ENCODE peak calls at places on chromosomes 13 and 19, in eight cellular contexts. One of them, this sample, is unnamed.

GRCh38 chr13:81686877-81687276 is 1346.0 kb upstream of the SPRY2 start:
- DNase-seq in RWPE1: no peak
- DNase-seq in DND-41: no peak
- DNase-seq in A549: no peak
- DNase-seq in adrenal gland: peak; percentile 46
- DNase-seq in GM12865: no peak
- DNase-seq in mucosa of descending colon: no peak
- DNase-seq in ascending aorta: no peak
- DNase-seq in this sample: no peak

GRCh38 chr13:66805657-66806056 is 424.5 kb downstream of the PCDH9 start:
- DNase-seq in DND-41: no peak
- DNase-seq in adrenal gland: peak; percentile 31
- DNase-seq in RWPE1: no peak
- DNase-seq in GM12865: no peak
- DNase-seq in ascending aorta: no peak
- DNase-seq in mucosa of descending colon: no peak
- DNase-seq in A549: peak; percentile 21
- DNase-seq in this sample: no peak

GRCh38 chr13:44142540-44142867 is 231.1 kb upstream of the SERP2 start:
- DNase-seq in adrenal gland: no peak
- DNase-seq in A549: no peak
- DNase-seq in mucosa of descending colon: no peak
- DNase-seq in DND-41: no peak
- DNase-seq in RWPE1: no peak
- DNase-seq in ascending aorta: no peak
- DNase-seq in GM12865: no peak
- DNase-seq in this sample: no peak

GRCh38 chr19:12195501-12195860 is 32.6 kb downstream of the ZNF136 start:
- DNase-seq in mucosa of descending colon: no peak
- DNase-seq in adrenal gland: no peak
- DNase-seq in GM12865: no peak
- DNase-seq in A549: no peak
- DNase-seq in DND-41: no peak
- DNase-seq in ascending aorta: no peak
- DNase-seq in RWPE1: peak; percentile 9
- DNase-seq in this sample: no peak

GRCh38 chr19:41296323-41296935 is 13.5 kb upstream of the CCDC97 start:
- DNase-seq in DND-41: no peak
- DNase-seq in RWPE1: no peak
- DNase-seq in A549: no peak
- DNase-seq in ascending aorta: no peak
- DNase-seq in mucosa of descending colon: no peak
- DNase-seq in GM12865: peak; percentile 50
- DNase-seq in adrenal gland: no peak
- DNase-seq in this sample: no peak

GRCh38 chr13:36736119-36736726 is 62.4 kb downstream of the SERTM1 start:
- DNase-seq in A549: peak; percentile 50
- DNase-seq in GM12865: peak; percentile 54
- DNase-seq in RWPE1: peak; percentile 38
- DNase-seq in ascending aorta: no peak
- DNase-seq in adrenal gland: peak; percentile 54
- DNase-seq in DND-41: peak; percentile 43
- DNase-seq in mucosa of descending colon: no peak
- DNase-seq in this sample: no peak

GRCh38 chr19:28008695-28009094 is 1204.3 kb downstream of the UQCRFS1 start:
- DNase-seq in DND-41: no peak
- DNase-seq in ascending aorta: no peak
- DNase-seq in RWPE1: no peak
- DNase-seq in mucosa of descending colon: no peak
- DNase-seq in adrenal gland: no peak
- DNase-seq in A549: no peak
- DNase-seq in GM12865: no peak
- DNase-seq in this sample: no peak

GRCh38 chr13:111974065-111974640 is 92.8 kb upstream of the SOX1 start:
- DNase-seq in adrenal gland: no peak
- DNase-seq in DND-41: no peak
- DNase-seq in GM12865: no peak
- DNase-seq in ascending aorta: no peak
- DNase-seq in RWPE1: no peak
- DNase-seq in A549: no peak
- DNase-seq in mucosa of descending colon: no peak
- DNase-seq in this sample: no peak

GRCh38 chr13:95678967-95679366 is 2.0 kb downstream of the DNAJC3 start:
- DNase-seq in ascending aorta: no peak
- DNase-seq in A549: no peak
- DNase-seq in RWPE1: no peak
- DNase-seq in GM12865: no peak
- DNase-seq in mucosa of descending colon: no peak
- DNase-seq in DND-41: no peak
- DNase-seq in adrenal gland: no peak
- DNase-seq in this sample: no peak

GRCh38 chr19:50478901-50479715 is 2.5 kb upstream of the GARIN5A start:
- DNase-seq in GM12865: peak; percentile 20
- DNase-seq in mucosa of descending colon: no peak
- DNase-seq in DND-41: peak; percentile 17
- DNase-seq in A549: peak; percentile 89
- DNase-seq in ascending aorta: no peak
- DNase-seq in adrenal gland: no peak
- DNase-seq in RWPE1: peak; percentile 15
- DNase-seq in this sample: no peak

GRCh38 chr13:51339952-51340732 is 651 bp downstream of the SERPINE3 start:
- DNase-seq in RWPE1: peak; percentile 15
- DNase-seq in adrenal gland: no peak
- DNase-seq in A549: no peak
- DNase-seq in DND-41: no peak
- DNase-seq in ascending aorta: no peak
- DNase-seq in GM12865: no peak
- DNase-seq in mucosa of descending colon: no peak
- DNase-seq in this sample: no peak

GRCh38 chr19:39865953-39866352 is 19.8 kb upstream of the FBL start:
- DNase-seq in adrenal gland: no peak
- DNase-seq in GM12865: no peak
- DNase-seq in ascending aorta: no peak
- DNase-seq in A549: no peak
- DNase-seq in DND-41: no peak
- DNase-seq in mucosa of descending colon: no peak
- DNase-seq in RWPE1: no peak
- DNase-seq in this sample: no peak

GRCh38 chr13:41788552-41788951 is 172.4 kb downstream of the VWA8 start:
- DNase-seq in ascending aorta: no peak
- DNase-seq in RWPE1: peak; percentile 10
- DNase-seq in mucosa of descending colon: no peak
- DNase-seq in A549: no peak
- DNase-seq in adrenal gland: no peak
- DNase-seq in GM12865: no peak
- DNase-seq in DND-41: no peak
- DNase-seq in this sample: no peak

GRCh38 chr19:2550431-2551171 is 74.7 kb downstream of the GADD45B start:
- DNase-seq in GM12865: no peak
- DNase-seq in A549: no peak
- DNase-seq in mucosa of descending colon: peak; percentile 60
- DNase-seq in ascending aorta: no peak
- DNase-seq in RWPE1: no peak
- DNase-seq in adrenal gland: no peak
- DNase-seq in DND-41: no peak
- DNase-seq in this sample: no peak

GRCh38 chr13:99687728-99688397 is 186.6 kb downstream of the TM9SF2 start:
- DNase-seq in mucosa of descending colon: no peak
- DNase-seq in adrenal gland: no peak
- DNase-seq in A549: no peak
- DNase-seq in RWPE1: no peak
- DNase-seq in DND-41: no peak
- DNase-seq in ascending aorta: no peak
- DNase-seq in GM12865: no peak
- DNase-seq in this sample: no peak

GRCh38 chr13:83532809-83533208 is 349.5 kb downstream of the SLITRK1 start:
- DNase-seq in ascending aorta: no peak
- DNase-seq in RWPE1: no peak
- DNase-seq in adrenal gland: no peak
- DNase-seq in DND-41: no peak
- DNase-seq in mucosa of descending colon: no peak
- DNase-seq in A549: no peak
- DNase-seq in GM12865: no peak
- DNase-seq in this sample: no peak

GRCh38 chr19:19405919-19406877 is 723 bp downstream of the GATAD2A start:
- DNase-seq in RWPE1: peak; percentile 26
- DNase-seq in DND-41: peak; percentile 79
- DNase-seq in A549: peak; percentile 30
- DNase-seq in mucosa of descending colon: peak; percentile 76
- DNase-seq in adrenal gland: peak; percentile 65
- DNase-seq in ascending aorta: peak; percentile 69
- DNase-seq in GM12865: peak; percentile 52
- DNase-seq in this sample: peak; percentile 55

GRCh38 chr19:20565321-20566018 is at the start of gene ZNF737:
- DNase-seq in ascending aorta: peak; percentile 98
- DNase-seq in A549: peak; percentile 24
- DNase-seq in mucosa of descending colon: peak; percentile 93
- DNase-seq in adrenal gland: peak; percentile 99
- DNase-seq in DND-41: peak; percentile 98
- DNase-seq in RWPE1: peak; percentile 73
- DNase-seq in GM12865: peak; percentile 95
- DNase-seq in this sample: peak; percentile 90

GRCh38 chr19:1016647-1017114 is 4.2 kb downstream of the TMEM259 start:
- DNase-seq in A549: peak; percentile 60
- DNase-seq in RWPE1: no peak
- DNase-seq in adrenal gland: no peak
- DNase-seq in ascending aorta: no peak
- DNase-seq in DND-41: no peak
- DNase-seq in mucosa of descending colon: no peak
- DNase-seq in GM12865: no peak
- DNase-seq in this sample: no peak

GRCh38 chr13:105159794-105160193 is 1375.7 kb downstream of the EFNB2 start:
- DNase-seq in adrenal gland: no peak
- DNase-seq in RWPE1: no peak
- DNase-seq in mucosa of descending colon: no peak
- DNase-seq in DND-41: peak; percentile 82
- DNase-seq in A549: no peak
- DNase-seq in ascending aorta: no peak
- DNase-seq in GM12865: peak; percentile 9
- DNase-seq in this sample: no peak

GRCh38 chr13:101449971-101450748 is 2.3 kb upstream of the ITGBL1 start:
- DNase-seq in DND-41: no peak
- DNase-seq in A549: peak; percentile 81
- DNase-seq in adrenal gland: no peak
- DNase-seq in mucosa of descending colon: no peak
- DNase-seq in ascending aorta: no peak
- DNase-seq in RWPE1: peak; percentile 86
- DNase-seq in GM12865: no peak
- DNase-seq in this sample: no peak

DNA sequence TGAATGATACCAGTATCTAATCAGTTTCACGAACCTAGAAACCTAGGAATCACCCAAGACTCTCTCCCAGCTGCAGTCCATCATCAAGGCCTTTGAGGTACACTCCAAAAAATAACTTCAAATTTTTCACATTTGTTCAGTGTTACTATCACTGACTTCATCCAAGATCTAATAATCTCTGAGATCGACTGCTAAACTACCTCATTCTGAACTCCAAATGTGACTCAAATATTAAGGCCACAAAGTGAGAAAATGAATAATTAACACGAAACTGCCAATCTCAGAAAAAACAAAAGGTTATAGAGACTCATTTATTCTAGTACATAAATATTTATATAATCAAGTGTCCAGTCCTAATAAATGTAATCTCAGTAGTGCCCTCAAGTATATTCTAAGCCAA is 430.3 kb upstream of the ATXN8OS start:
- DNase-seq in RWPE1: no peak
- DNase-seq in GM12865: no peak
- DNase-seq in mucosa of descending colon: no peak
- DNase-seq in ascending aorta: no peak
- DNase-seq in A549: no peak
- DNase-seq in adrenal gland: no peak
- DNase-seq in DND-41: no peak
- DNase-seq in this sample: no peak
- TF ChIP-seq CTCF in RWPE1: no peak
- TF ChIP-seq CTCF in GM12865: no peak
- TF ChIP-seq CTCF in mucosa of descending colon: no peak
- TF ChIP-seq CTCF in ascending aorta: no peak
- TF ChIP-seq CTCF in A549: no peak
- TF ChIP-seq CTCF in adrenal gland: no peak
- TF ChIP-seq CTCF in DND-41: no peak
- TF ChIP-seq CTCF in this sample: no peak

GRCh38 chr19:5245631-5246553 is 94.7 kb downstream of the PTPRS start:
- DNase-seq in mucosa of descending colon: no peak
- DNase-seq in RWPE1: no peak
- DNase-seq in DND-41: no peak
- DNase-seq in adrenal gland: no peak
- DNase-seq in GM12865: no peak
- DNase-seq in ascending aorta: no peak
- DNase-seq in A549: no peak
- DNase-seq in this sample: no peak
- TF ChIP-seq CTCF in mucosa of descending colon: no peak
- TF ChIP-seq CTCF in RWPE1: no peak
- TF ChIP-seq CTCF in DND-41: no peak
- TF ChIP-seq CTCF in adrenal gland: no peak
- TF ChIP-seq CTCF in GM12865: no peak
- TF ChIP-seq CTCF in ascending aorta: no peak
- TF ChIP-seq CTCF in A549: no peak
- TF ChIP-seq CTCF in this sample: no peak

GRCh38 chr19:36378625-36379509 is at the start of gene ZFP14:
- DNase-seq in adrenal gland: peak; percentile 95
- DNase-seq in DND-41: peak; percentile 96
- DNase-seq in mucosa of descending colon: peak; percentile 95
- DNase-seq in GM12865: peak; percentile 97
- DNase-seq in ascending aorta: peak; percentile 95
- DNase-seq in A549: peak; percentile 98
- DNase-seq in RWPE1: peak; percentile 98
- DNase-seq in this sample: peak; percentile 91
- TF ChIP-seq CTCF in adrenal gland: no peak
- TF ChIP-seq CTCF in DND-41: peak; percentile 66
- TF ChIP-seq CTCF in mucosa of descending colon: no peak
- TF ChIP-seq CTCF in GM12865: peak; percentile 36
- TF ChIP-seq CTCF in ascending aorta: no peak
- TF ChIP-seq CTCF in A549: peak; percentile 34
- TF ChIP-seq CTCF in RWPE1: peak; percentile 30
- TF ChIP-seq CTCF in this sample: no peak

DNA sequence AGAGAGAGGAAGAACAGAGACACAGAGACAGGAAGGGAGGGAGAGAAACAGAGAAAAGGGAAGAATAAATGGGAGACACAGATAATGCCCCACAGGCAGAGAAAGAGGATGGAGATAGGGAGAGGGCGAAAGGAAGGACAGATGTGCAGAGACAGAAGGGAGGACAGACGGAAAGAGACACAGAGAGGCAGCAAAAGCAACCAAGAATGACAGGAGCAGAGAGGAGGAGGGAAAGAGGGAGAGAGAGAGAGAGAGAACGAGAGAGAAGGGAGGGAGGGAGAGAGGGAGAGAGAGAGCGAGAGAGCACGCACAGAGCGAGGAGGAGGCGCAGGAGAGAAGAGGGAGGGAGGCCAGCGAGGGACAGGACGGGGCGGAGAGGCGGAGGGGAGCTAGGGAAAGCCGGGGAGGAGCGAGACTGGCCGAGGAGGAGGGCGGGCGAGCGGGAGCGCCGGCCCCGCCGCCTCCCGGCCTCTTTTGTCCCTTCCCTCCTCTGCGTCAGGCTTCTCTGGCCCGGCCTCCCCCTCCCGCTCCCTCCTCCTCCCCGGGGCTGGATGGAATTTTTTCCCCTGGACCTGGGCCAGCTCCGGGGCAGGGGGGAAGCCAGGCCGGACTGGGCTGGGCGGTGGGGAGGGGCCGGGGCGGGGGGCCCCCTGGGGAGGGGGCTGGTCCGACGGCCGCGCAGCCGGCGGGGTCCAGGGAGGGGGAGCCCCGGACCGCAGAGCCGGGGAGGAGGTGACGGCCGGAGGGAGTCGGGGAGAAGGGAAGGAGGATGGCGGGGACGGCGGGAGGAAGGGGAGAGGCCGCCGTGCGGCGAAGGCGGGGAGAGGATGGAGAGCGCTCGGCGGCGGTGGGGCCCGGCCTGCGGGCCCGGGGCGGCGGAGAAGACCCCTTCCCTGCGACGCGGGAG is 4.2 kb upstream of the SPACA6 start:
- DNase-seq in GM12865: no peak
- DNase-seq in RWPE1: peak; percentile 75
- DNase-seq in ascending aorta: peak; percentile 94
- DNase-seq in A549: peak; percentile 95
- DNase-seq in mucosa of descending colon: peak; percentile 79
- DNase-seq in adrenal gland: peak; percentile 97
- DNase-seq in DND-41: no peak
- DNase-seq in this sample: no peak
- TF ChIP-seq CTCF in GM12865: no peak
- TF ChIP-seq CTCF in RWPE1: no peak
- TF ChIP-seq CTCF in ascending aorta: no peak
- TF ChIP-seq CTCF in A549: no peak
- TF ChIP-seq CTCF in mucosa of descending colon: no peak
- TF ChIP-seq CTCF in adrenal gland: no peak
- TF ChIP-seq CTCF in DND-41: no peak
- TF ChIP-seq CTCF in this sample: no peak

This sample was measured in natural killer cell.